ENCODE peak calls at places on chromosomes 4 and X, in seven cellular contexts. One of them, this sample, is unnamed.
A peak's percentile ranks its signal among the peaks of the same experiment; 100 is the strongest.

GRCh38 chr4:54233128-54233696 is 4.1 kb downstream of the PDGFRA start:
- DNase-seq in HEK293T: peak; percentile 82
- DNase-seq in anterior cingulate cortex: peak; percentile 82
- DNase-seq in cardiac muscle cell: peak; percentile 84
- DNase-seq in H4: peak; percentile 77
- DNase-seq in ovary: peak; percentile 91
- DNase-seq in Peyer's patch: peak; percentile 88
- DNase-seq in this sample: peak; percentile 94

GRCh38 chrX:320126-320783 is 1.7 kb upstream of the GTPBP6 start:
- DNase-seq in HEK293T: no peak
- DNase-seq in anterior cingulate cortex: no peak
- DNase-seq in cardiac muscle cell: peak; percentile 40
- DNase-seq in H4: no peak
- DNase-seq in ovary: peak; percentile 57
- DNase-seq in Peyer's patch: no peak
- DNase-seq in this sample: no peak

GRCh38 chrX:129653985-129654651 is 638 bp downstream of the APLN start:
- DNase-seq in HEK293T: peak; percentile 62
- DNase-seq in anterior cingulate cortex: peak; percentile 9
- DNase-seq in cardiac muscle cell: no peak
- DNase-seq in H4: no peak
- DNase-seq in ovary: no peak
- DNase-seq in Peyer's patch: peak; percentile 57
- DNase-seq in this sample: no peak

GRCh38 chrX:30659421-30659820 is 6.2 kb downstream of the GK start:
- DNase-seq in HEK293T: no peak
- DNase-seq in anterior cingulate cortex: no peak
- DNase-seq in cardiac muscle cell: peak; percentile 85
- DNase-seq in H4: peak; percentile 37
- DNase-seq in ovary: no peak
- DNase-seq in Peyer's patch: no peak
- DNase-seq in this sample: no peak

GRCh38 chr4:24686866-24687672 is 102.7 kb upstream of the DHX15 start:
- DNase-seq in HEK293T: peak; percentile 56
- DNase-seq in anterior cingulate cortex: no peak
- DNase-seq in cardiac muscle cell: peak; percentile 45
- DNase-seq in H4: no peak
- DNase-seq in ovary: no peak
- DNase-seq in Peyer's patch: peak; percentile 62
- DNase-seq in this sample: peak; percentile 63

GRCh38 chrX:75181721-75182120 is 25.6 kb upstream of the ABCB7 start:
- DNase-seq in HEK293T: no peak
- DNase-seq in anterior cingulate cortex: no peak
- DNase-seq in cardiac muscle cell: no peak
- DNase-seq in H4: no peak
- DNase-seq in ovary: no peak
- DNase-seq in Peyer's patch: no peak
- DNase-seq in this sample: no peak

GRCh38 chrX:112313201-112313600 is 230.6 kb upstream of the TRPC5 start:
- DNase-seq in HEK293T: no peak
- DNase-seq in anterior cingulate cortex: no peak
- DNase-seq in cardiac muscle cell: no peak
- DNase-seq in H4: no peak
- DNase-seq in ovary: no peak
- DNase-seq in Peyer's patch: no peak
- DNase-seq in this sample: no peak

GRCh38 chrX:81377329-81377728 is 175.4 kb downstream of the SH3BGRL start:
- DNase-seq in HEK293T: peak; percentile 21
- DNase-seq in anterior cingulate cortex: no peak
- DNase-seq in cardiac muscle cell: peak; percentile 45
- DNase-seq in H4: no peak
- DNase-seq in ovary: no peak
- DNase-seq in Peyer's patch: no peak
- DNase-seq in this sample: no peak

GRCh38 chr4:122622400-122622799 is 1.5 kb upstream of the IL21 start:
- DNase-seq in HEK293T: no peak
- DNase-seq in anterior cingulate cortex: no peak
- DNase-seq in cardiac muscle cell: no peak
- DNase-seq in H4: no peak
- DNase-seq in ovary: no peak
- DNase-seq in Peyer's patch: no peak
- DNase-seq in this sample: no peak

GRCh38 chr4:143618811-143619210 is 81.7 kb downstream of the FREM3 start:
- DNase-seq in HEK293T: no peak
- DNase-seq in anterior cingulate cortex: no peak
- DNase-seq in cardiac muscle cell: no peak
- DNase-seq in H4: no peak
- DNase-seq in ovary: no peak
- DNase-seq in Peyer's patch: no peak
- DNase-seq in this sample: no peak

GRCh38 chr4:155629183-155629825 is 37.3 kb upstream of the GUCY1A1 start:
- DNase-seq in HEK293T: no peak
- DNase-seq in anterior cingulate cortex: no peak
- DNase-seq in cardiac muscle cell: peak; percentile 47
- DNase-seq in H4: peak; percentile 71
- DNase-seq in ovary: no peak
- DNase-seq in Peyer's patch: no peak
- DNase-seq in this sample: peak; percentile 30

GRCh38 chrX:103293118-103293517 is 16.6 kb upstream of the TCEAL5 start:
- DNase-seq in HEK293T: no peak
- DNase-seq in anterior cingulate cortex: no peak
- DNase-seq in cardiac muscle cell: no peak
- DNase-seq in H4: no peak
- DNase-seq in ovary: no peak
- DNase-seq in Peyer's patch: no peak
- DNase-seq in this sample: no peak

GRCh38 chr4:41257257-41257900 is 651 bp downstream of the UCHL1 start:
- DNase-seq in HEK293T: peak; percentile 30
- DNase-seq in anterior cingulate cortex: peak; percentile 57
- DNase-seq in cardiac muscle cell: peak; percentile 59
- DNase-seq in H4: peak; percentile 76
- DNase-seq in ovary: peak; percentile 70
- DNase-seq in Peyer's patch: peak; percentile 68
- DNase-seq in this sample: peak; percentile 91

GRCh38 chr4:168831919-168832745 is 177.9 kb downstream of the CBR4 start:
- DNase-seq in HEK293T: peak; percentile 80
- DNase-seq in anterior cingulate cortex: peak; percentile 61
- DNase-seq in cardiac muscle cell: peak; percentile 83
- DNase-seq in H4: peak; percentile 77
- DNase-seq in ovary: peak; percentile 90
- DNase-seq in Peyer's patch: peak; percentile 88
- DNase-seq in this sample: peak; percentile 88

GRCh38 chr4:164931551-164932324 is 45.7 kb downstream of the TRIM61 start:
- DNase-seq in HEK293T: no peak
- DNase-seq in anterior cingulate cortex: no peak
- DNase-seq in cardiac muscle cell: no peak
- DNase-seq in H4: no peak
- DNase-seq in ovary: no peak
- DNase-seq in Peyer's patch: no peak
- DNase-seq in this sample: no peak

GRCh38 chr4:108144451-108144850 is 24.3 kb downstream of the LEF1 start:
- DNase-seq in HEK293T: no peak
- DNase-seq in anterior cingulate cortex: no peak
- DNase-seq in cardiac muscle cell: no peak
- DNase-seq in H4: no peak
- DNase-seq in ovary: no peak
- DNase-seq in Peyer's patch: no peak
- DNase-seq in this sample: no peak

GRCh38 chr4:42642136-42642797 is 14.6 kb downstream of the ATP8A1 start:
- DNase-seq in HEK293T: no peak
- DNase-seq in anterior cingulate cortex: no peak
- DNase-seq in cardiac muscle cell: no peak
- DNase-seq in H4: no peak
- DNase-seq in ovary: no peak
- DNase-seq in Peyer's patch: no peak
- DNase-seq in this sample: no peak

GRCh38 chr4:16883816-16884215 is 14.6 kb downstream of the LDB2 start:
- DNase-seq in HEK293T: no peak
- DNase-seq in anterior cingulate cortex: no peak
- DNase-seq in cardiac muscle cell: no peak
- DNase-seq in H4: no peak
- DNase-seq in ovary: no peak
- DNase-seq in Peyer's patch: no peak
- DNase-seq in this sample: no peak

GRCh38 chrX:139246295-139246694 is 284.2 kb upstream of the F9 start:
- DNase-seq in HEK293T: no peak
- DNase-seq in anterior cingulate cortex: no peak
- DNase-seq in cardiac muscle cell: no peak
- DNase-seq in H4: no peak
- DNase-seq in ovary: no peak
- DNase-seq in Peyer's patch: no peak
- DNase-seq in this sample: no peak

GRCh38 chr4:5956285-5957021 is 61.8 kb downstream of the C4orf50 start:
- DNase-seq in HEK293T: no peak
- DNase-seq in anterior cingulate cortex: no peak
- DNase-seq in cardiac muscle cell: no peak
- DNase-seq in H4: no peak
- DNase-seq in ovary: peak; percentile 43
- DNase-seq in Peyer's patch: no peak
- DNase-seq in this sample: no peak

GRCh38 chr4:76341063-76341462 is 34.5 kb downstream of the STBD1 start:
- DNase-seq in HEK293T: no peak
- DNase-seq in anterior cingulate cortex: no peak
- DNase-seq in cardiac muscle cell: peak; percentile 78
- DNase-seq in H4: no peak
- DNase-seq in ovary: no peak
- DNase-seq in Peyer's patch: no peak
- DNase-seq in this sample: no peak

GRCh38 chrX:11944486-11944885 is 186.4 kb downstream of the MSL3 start:
- DNase-seq in HEK293T: peak; percentile 45
- DNase-seq in anterior cingulate cortex: no peak
- DNase-seq in cardiac muscle cell: peak; percentile 78
- DNase-seq in H4: peak; percentile 50
- DNase-seq in ovary: no peak
- DNase-seq in Peyer's patch: no peak
- DNase-seq in this sample: peak; percentile 57

GRCh38 chrX:108022491-108023089 is 22.3 kb upstream of the VSIG1 start:
- DNase-seq in HEK293T: no peak
- DNase-seq in anterior cingulate cortex: no peak
- DNase-seq in cardiac muscle cell: no peak
- DNase-seq in H4: no peak
- DNase-seq in ovary: no peak
- DNase-seq in Peyer's patch: no peak
- DNase-seq in this sample: no peak

GRCh38 chr4:168979338-168979737 is 30.7 kb downstream of the CBR4 start:
- DNase-seq in HEK293T: no peak
- DNase-seq in anterior cingulate cortex: no peak
- DNase-seq in cardiac muscle cell: no peak
- DNase-seq in H4: no peak
- DNase-seq in ovary: no peak
- DNase-seq in Peyer's patch: no peak
- DNase-seq in this sample: no peak

GRCh38 chrX:40945366-40945713 is 139.9 kb upstream of the USP9X start:
- DNase-seq in HEK293T: peak; percentile 42
- DNase-seq in anterior cingulate cortex: no peak
- DNase-seq in cardiac muscle cell: peak; percentile 85
- DNase-seq in H4: peak; percentile 82
- DNase-seq in ovary: no peak
- DNase-seq in Peyer's patch: no peak
- DNase-seq in this sample: no peak

GRCh38 chrX:50913520-50913919 is 3.0 kb downstream of the BMP15 start:
- DNase-seq in HEK293T: no peak
- DNase-seq in anterior cingulate cortex: no peak
- DNase-seq in cardiac muscle cell: peak; percentile 7
- DNase-seq in H4: no peak
- DNase-seq in ovary: no peak
- DNase-seq in Peyer's patch: no peak
- DNase-seq in this sample: no peak

GRCh38 chr4:153488719-153489384 is 22.7 kb downstream of the TMEM131L start:
- DNase-seq in HEK293T: no peak
- DNase-seq in anterior cingulate cortex: peak; percentile 66
- DNase-seq in cardiac muscle cell: peak; percentile 18
- DNase-seq in H4: no peak
- DNase-seq in ovary: no peak
- DNase-seq in Peyer's patch: no peak
- DNase-seq in this sample: no peak

This sample was measured in D341Med.